ENCODE peak calls at places on chromosomes 12 and 14, in nine cellular contexts. G is gastrocnemius medialis; S is HCT116; U is T-helper 17 cell; D is left cardiac atrium; N is activated CD8-positive, alpha-beta T cell treated with anti-CD3 and anti-CD28 coated beads for 36 hours; B is upper lobe of right lung; E is A549; Z is natural killer cell. H is an unnamed sample.

GRCh38 chr12:64666054-64666914 is 56.0 kb downstream of the RASSF3 start:
- ATAC-seq in G (no peak), S (no peak), U (no peak), D (no peak), N (no peak), B (no peak), E (no peak), Z (no peak), H (no peak)

GRCh38 chr14:61662437-61663311 is 32.6 kb upstream of the HIF1A start:
- ATAC-seq in G (no peak), S (peak), U (peak), D (peak), N (peak), B (peak), E (peak), Z (peak), H (no peak)

GRCh38 chr14:61296707-61297502 is 15.8 kb upstream of the TMEM30B start:
- ATAC-seq in G (peak), S (peak), U (peak), D (peak), N (peak), B (peak), E (peak), Z (peak), H (no peak)

GRCh38 chr12:95836185-95836609 is 22.6 kb upstream of the SNRPF start:
- ATAC-seq in G (no peak), S (peak), U (no peak), D (peak), N (no peak), B (peak), E (peak), Z (no peak), H (no peak)

GRCh38 chr14:36657409-36658090 is 4.1 kb upstream of the PAX9 start:
- ATAC-seq in G (no peak), S (no peak), U (no peak), D (no peak), N (no peak), B (no peak), E (no peak), Z (no peak), H (no peak)

GRCh38 chr12:57815177-57816000 is 3.1 kb downstream of the AVIL start:
- ATAC-seq in G (peak), S (peak), U (no peak), D (no peak), N (no peak), B (no peak), E (peak), Z (no peak), H (no peak)

GRCh38 chr12:118350908-118351592 is 21.7 kb downstream of the TAOK3 start:
- ATAC-seq in G (no peak), S (no peak), U (no peak), D (no peak), N (no peak), B (no peak), E (no peak), Z (no peak), H (no peak)

GRCh38 chr12:31009976-31010375 is 63.7 kb upstream of the DDX11 start:
- ATAC-seq in G (no peak), S (no peak), U (no peak), D (no peak), N (no peak), B (no peak), E (no peak), Z (no peak), H (no peak)

GRCh38 chr14:89397569-89397968 is 19.5 kb downstream of the FOXN3 start:
- ATAC-seq in G (no peak), S (no peak), U (no peak), D (no peak), N (no peak), B (peak), E (no peak), Z (no peak), H (no peak)

GRCh38 chr12:106682594-106683234 is 91.8 kb upstream of the RIC8B start:
- ATAC-seq in G (no peak), S (peak), U (no peak), D (peak), N (peak), B (peak), E (peak), Z (no peak), H (no peak)

GRCh38 chr12:2009623-2010022 is 5.4 kb upstream of the DCP1B start:
- ATAC-seq in G (no peak), S (no peak), U (no peak), D (no peak), N (peak), B (no peak), E (no peak), Z (no peak), H (no peak)

GRCh38 chr14:29734732-29735131 is 192.9 kb downstream of the PRKD1 start:
- ATAC-seq in G (no peak), S (no peak), U (no peak), D (no peak), N (no peak), B (no peak), E (no peak), Z (no peak), H (no peak)

GRCh38 chr14:55274144-55274543 is 2.9 kb downstream of the FBXO34 start:
- ATAC-seq in G (peak), S (no peak), U (no peak), D (no peak), N (no peak), B (no peak), E (no peak), Z (no peak), H (no peak)

GRCh38 chr14:97408503-97408902 is 611.3 kb downstream of the VRK1 start:
- ATAC-seq in G (no peak), S (no peak), U (peak), D (no peak), N (peak), B (no peak), E (no peak), Z (no peak), H (no peak)

GRCh38 chr14:49546766-49547165 is 39.4 kb downstream of the RPS29 start:
- ATAC-seq in G (no peak), S (no peak), U (no peak), D (no peak), N (no peak), B (no peak), E (no peak), Z (no peak), H (no peak)

GRCh38 chr14:100083706-100084105 is 18.5 kb downstream of the EVL start:
- ATAC-seq in G (no peak), S (no peak), U (peak), D (no peak), N (no peak), B (no peak), E (no peak), Z (peak), H (no peak)

GRCh38 chr12:32051511-32052299 is 54.9 kb upstream of the BICD1 start:
- ATAC-seq in G (no peak), S (peak), U (no peak), D (peak), N (peak), B (peak), E (peak), Z (no peak), H (no peak)

GRCh38 chr12:97561321-97562230 is 99.0 kb downstream of the RMST start:
- ATAC-seq in G (no peak), S (no peak), U (no peak), D (no peak), N (no peak), B (no peak), E (no peak), Z (no peak), H (no peak)

GRCh38 chr14:68487805-68488590 is 304.9 kb downstream of the ZFP36L1 start:
- ATAC-seq in G (no peak), S (no peak), U (no peak), D (no peak), N (no peak), B (no peak), E (no peak), Z (no peak), H (no peak)

GRCh38 chr14:50805396-50805795 is 25.6 kb downstream of the NIN start:
- ATAC-seq in G (no peak), S (no peak), U (no peak), D (no peak), N (no peak), B (no peak), E (no peak), Z (no peak), H (no peak)

GRCh38 chr14:93789366-93790130 is 1.3 kb upstream of the PRIMA1 start:
- ATAC-seq in G (no peak), S (peak), U (no peak), D (peak), N (no peak), B (no peak), E (peak), Z (no peak), H (peak)

GRCh38 chr12:32198555-32198954 is 91.9 kb downstream of the BICD1 start:
- ATAC-seq in G (no peak), S (no peak), U (no peak), D (no peak), N (peak), B (no peak), E (no peak), Z (no peak), H (no peak)

GRCh38 chr12:62273724-62274380 is 13.6 kb downstream of the USP15 start:
- ATAC-seq in G (no peak), S (no peak), U (no peak), D (peak), N (no peak), B (no peak), E (no peak), Z (no peak), H (no peak)

GRCh38 chr12:112408621-112409020 is 784 bp downstream of the RPL6 start:
- ATAC-seq in G (no peak), S (no peak), U (peak), D (peak), N (no peak), B (no peak), E (no peak), Z (peak), H (no peak)

GRCh38 chr12:95279835-95280234 is 62.2 kb downstream of the VEZT start:
- ATAC-seq in G (no peak), S (no peak), U (no peak), D (no peak), N (no peak), B (no peak), E (no peak), Z (no peak), H (no peak)

GRCh38 chr12:57135939-57136338 is 7.7 kb downstream of the LRP1 start:
- ATAC-seq in G (no peak), S (no peak), U (no peak), D (peak), N (no peak), B (no peak), E (no peak), Z (no peak), H (peak)

GRCh38 chr12:41656454-41656853 is 468.3 kb downstream of the PDZRN4 start:
- ATAC-seq in G (no peak), S (no peak), U (no peak), D (no peak), N (no peak), B (no peak), E (no peak), Z (no peak), H (no peak)

GRCh38 chr12:19298837-19299605 is 140.3 kb upstream of the AEBP2 start:
- ATAC-seq in G (no peak), S (no peak), U (no peak), D (no peak), N (no peak), B (no peak), E (no peak), Z (no peak), H (no peak)

GRCh38 chr12:9598363-9598762 is 9.4 kb downstream of the KLRB1 start:
- ATAC-seq in G (no peak), S (no peak), U (no peak), D (no peak), N (no peak), B (no peak), E (no peak), Z (no peak), H (no peak)

GRCh38 chr12:132710422-132711168 is at the start of gene PGAM5:
- ATAC-seq in G (peak), S (peak), U (peak), D (peak), N (peak), B (peak), E (peak), Z (peak), H (peak)

GRCh38 chr12:10364839-10365681 is 24.8 kb downstream of the KLRK1 start:
- ATAC-seq in G (peak), S (peak), U (peak), D (peak), N (peak), B (peak), E (peak), Z (peak), H (peak)

GRCh38 chr12:7472060-7472459 is 28.1 kb upstream of the CD163L1 start:
- ATAC-seq in G (no peak), S (no peak), U (no peak), D (no peak), N (no peak), B (no peak), E (no peak), Z (no peak), H (no peak)

GRCh38 chr14:84254205-84254788 is 1275.6 kb upstream of the FLRT2 start:
- ATAC-seq in G (no peak), S (no peak), U (no peak), D (peak), N (no peak), B (peak), E (no peak), Z (no peak), H (peak)

GRCh38 chr12:19003110-19003509 is 126.4 kb upstream of the PLEKHA5 start:
- ATAC-seq in G (no peak), S (no peak), U (no peak), D (no peak), N (no peak), B (no peak), E (no peak), Z (no peak), H (no peak)

GRCh38 chr12:115337693-115338543 is 653.9 kb upstream of the TBX3 start:
- ATAC-seq in G (peak), S (peak), U (no peak), D (peak), N (no peak), B (peak), E (peak), Z (no peak), H (peak)